ENCODE peak calls at places on chromosome 2, in eight cellular contexts. V, N, J, X, B, S, K and A are unnamed samples.

GRCh38 chr2:110157153-110157793 is 41.7 kb upstream of the MALL start:
- DNase-seq in V (peak), N (no peak), J (peak), X (peak), B (peak), S (no peak), K (no peak), A (no peak)

GRCh38 chr2:156719036-156719435 is 282.9 kb downstream of the GPD2 start:
- DNase-seq in V (no peak), N (no peak), J (no peak), X (no peak), B (no peak), S (no peak), K (no peak), A (no peak)

GRCh38 chr2:18232731-18233438 is 327.6 kb downstream of the RDH14 start:
- DNase-seq in V (no peak), N (no peak), J (no peak), X (peak), B (no peak), S (no peak), K (no peak), A (no peak)

GRCh38 chr2:98469862-98470544 is 25.3 kb downstream of the INPP4A start:
- DNase-seq in V (no peak), N (peak), J (no peak), X (no peak), B (no peak), S (no peak), K (no peak), A (no peak)

GRCh38 chr2:84495539-84496146 is 20.7 kb upstream of the DNAH6 start:
- DNase-seq in V (peak), N (no peak), J (peak), X (peak), B (peak), S (no peak), K (no peak), A (no peak)

GRCh38 chr2:120489023-120489422 is 143.1 kb downstream of the INHBB start:
- DNase-seq in V (peak), N (no peak), J (no peak), X (no peak), B (no peak), S (peak), K (no peak), A (no peak)

GRCh38 chr2:191899442-191899841 is 52.6 kb upstream of the CAVIN2 start:
- DNase-seq in V (no peak), N (no peak), J (no peak), X (no peak), B (no peak), S (no peak), K (no peak), A (no peak)

GRCh38 chr2:239230318-239231052 is 170.3 kb downstream of the HDAC4 start:
- DNase-seq in V (no peak), N (peak), J (peak), X (no peak), B (peak), S (no peak), K (no peak), A (peak)

GRCh38 chr2:120675460-120676130 is 60.1 kb upstream of the GLI2 start:
- DNase-seq in V (peak), N (peak), J (peak), X (peak), B (peak), S (peak), K (no peak), A (no peak)

GRCh38 chr2:217897816-217898806 is 104.7 kb downstream of the TNS1 start:
- DNase-seq in V (no peak), N (peak), J (peak), X (no peak), B (no peak), S (peak), K (peak), A (peak)

GRCh38 chr2:607709-608108 is 69.5 kb downstream of the TMEM18 start:
- DNase-seq in V (no peak), N (no peak), J (no peak), X (no peak), B (no peak), S (no peak), K (no peak), A (no peak)

GRCh38 chr2:7094113-7094760 is 177.0 kb downstream of the RNF144A start:
- DNase-seq in V (no peak), N (no peak), J (no peak), X (no peak), B (no peak), S (no peak), K (no peak), A (no peak)

GRCh38 chr2:109405833-109406232 is 207.9 kb downstream of the SEPTIN10 start:
- DNase-seq in V (no peak), N (no peak), J (no peak), X (no peak), B (no peak), S (no peak), K (no peak), A (no peak)

GRCh38 chr2:19543271-19544019 is 185.0 kb upstream of the OSR1 start:
- DNase-seq in V (no peak), N (no peak), J (no peak), X (no peak), B (no peak), S (no peak), K (no peak), A (no peak)

GRCh38 chr2:149902104-149902503 is 314.5 kb upstream of the MMADHC start:
- DNase-seq in V (no peak), N (no peak), J (no peak), X (no peak), B (no peak), S (no peak), K (no peak), A (no peak)

GRCh38 chr2:237865623-237866041 is 6.2 kb downstream of the RAMP1 start:
- DNase-seq in V (peak), N (no peak), J (no peak), X (no peak), B (peak), S (peak), K (no peak), A (peak)

GRCh38 chr2:152399003-152399402 is 64.0 kb downstream of the FMNL2 start:
- DNase-seq in V (no peak), N (no peak), J (no peak), X (no peak), B (no peak), S (no peak), K (no peak), A (no peak)

GRCh38 chr2:136025057-136025973 is 39.9 kb upstream of the DARS1 start:
- DNase-seq in V (peak), N (peak), J (peak), X (no peak), B (no peak), S (peak), K (peak), A (peak)

GRCh38 chr2:96315400-96316071 is 9.6 kb upstream of the ITPRIPL1 start:
- DNase-seq in V (no peak), N (no peak), J (no peak), X (peak), B (peak), S (no peak), K (no peak), A (no peak)

GRCh38 chr2:96144481-96145027 is 686 bp downstream of the DUSP2 start:
- DNase-seq in V (no peak), N (no peak), J (no peak), X (no peak), B (peak), S (peak), K (no peak), A (no peak)

GRCh38 chr2:105100064-105100840 is 62.4 kb downstream of the MRPS9 start:
- DNase-seq in V (no peak), N (no peak), J (no peak), X (no peak), B (peak), S (no peak), K (no peak), A (no peak)

GRCh38 chr2:209727077-209727476 is 44.6 kb upstream of the UNC80 start:
- DNase-seq in V (no peak), N (no peak), J (peak), X (peak), B (no peak), S (no peak), K (no peak), A (no peak)

GRCh38 chr2:124081154-124081771 is 56.2 kb downstream of the CNTNAP5 start:
- DNase-seq in V (no peak), N (no peak), J (no peak), X (no peak), B (peak), S (no peak), K (no peak), A (no peak)

GRCh38 chr2:226376516-226377180 is 423.0 kb downstream of the IRS1 start:
- DNase-seq in V (no peak), N (no peak), J (no peak), X (no peak), B (no peak), S (no peak), K (no peak), A (no peak)

GRCh38 chr2:103213028-103213542 is 451.3 kb downstream of the TMEM182 start:
- DNase-seq in V (no peak), N (no peak), J (no peak), X (no peak), B (no peak), S (no peak), K (no peak), A (no peak)

GRCh38 chr2:30686669-30687068 is 120.6 kb downstream of the CAPN13 start:
- DNase-seq in V (no peak), N (no peak), J (no peak), X (no peak), B (no peak), S (no peak), K (no peak), A (no peak)

GRCh38 chr2:159904127-159904564 is 106.1 kb upstream of the CD302 start:
- DNase-seq in V (no peak), N (no peak), J (no peak), X (no peak), B (peak), S (no peak), K (peak), A (no peak)

GRCh38 chr2:134796373-134796772 is 42.0 kb upstream of the ACMSD start:
- DNase-seq in V (no peak), N (no peak), J (no peak), X (no peak), B (no peak), S (no peak), K (no peak), A (no peak)

GRCh38 chr2:233831861-233832260 is 22.5 kb downstream of the HJURP start:
- DNase-seq in V (no peak), N (no peak), J (no peak), X (no peak), B (no peak), S (peak), K (no peak), A (no peak)

GRCh38 chr2:43675646-43676321 is 445 bp downstream of the C1GALT1C1L start:
- DNase-seq in V (no peak), N (no peak), J (no peak), X (no peak), B (no peak), S (no peak), K (no peak), A (no peak)
- H3K4me3 ChIP-seq in V (no peak), N (no peak), J (peak), X (peak), B (peak), S (no peak), K (peak), A (peak)

GRCh38 chr2:74174909-74175308 is 3.8 kb downstream of the MOB1A start:
- DNase-seq in V (no peak), N (no peak), J (no peak), X (no peak), B (no peak), S (no peak), K (no peak), A (no peak)

GRCh38 chr2:74177697-74178096 is 982 bp downstream of the MOB1A start:
- DNase-seq in V (no peak), N (no peak), J (no peak), X (no peak), B (no peak), S (no peak), K (no peak), A (no peak)

GRCh38 chr2:74181739-74182138 is 3.1 kb upstream of the MOB1A start:
- DNase-seq in V (no peak), N (no peak), J (peak), X (no peak), B (peak), S (no peak), K (peak), A (no peak)

GRCh38 chr2:74178211-74179062 is at the start of gene MOB1A:
- DNase-seq in V (peak), N (peak), J (peak), X (peak), B (peak), S (peak), K (peak), A (peak)

GRCh38 chr2:74179063-74179865 is 585 bp upstream of the MOB1A start:
- DNase-seq in V (peak), N (no peak), J (no peak), X (no peak), B (no peak), S (no peak), K (no peak), A (no peak)
- TF ChIP-seq CTCF in V (peak), N (peak), J (peak), X (no peak), B (no peak), S (peak), K (no peak), A (peak)

GRCh38 chr2:54020793-54021414 is 50.1 kb upstream of the PSME4 start:
- DNase-seq in V (no peak), N (no peak), J (no peak), X (no peak), B (no peak), S (no peak), K (no peak), A (no peak)
- H3K4me3 ChIP-seq in V (no peak), N (no peak), J (no peak), X (no peak), B (no peak), S (no peak), K (no peak), A (no peak)

DNA sequence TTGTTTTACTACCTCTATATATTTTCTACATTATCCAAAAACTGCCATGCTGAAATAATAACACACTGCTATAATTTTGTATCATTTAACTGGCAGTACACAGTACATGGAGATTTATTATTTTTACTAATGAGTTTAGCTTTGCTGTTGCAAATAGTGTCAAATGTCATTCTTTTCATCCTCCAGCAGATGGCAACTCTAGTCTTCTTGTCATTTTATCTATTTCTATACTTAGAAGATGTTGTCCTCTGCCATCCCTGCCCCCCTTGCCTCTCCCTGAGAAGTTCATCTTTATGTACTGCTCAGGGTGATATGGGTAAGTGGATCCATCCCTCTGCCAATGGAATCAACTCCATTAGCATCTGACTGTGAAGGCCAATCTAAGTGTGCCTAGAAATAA is 21.7 kb upstream of the LRRTM1 start:
- DNase-seq in V (peak), N (no peak), J (no peak), X (peak), B (peak), S (no peak), K (no peak), A (no peak)
- TF ChIP-seq CTCF in V (peak), N (no peak), J (no peak), X (peak), B (no peak), S (peak), K (no peak), A (no peak)

GRCh38 chr2:85959826-85960225 is 71.0 kb upstream of the ST3GAL5 start:
- DNase-seq in V (no peak), N (no peak), J (no peak), X (no peak), B (no peak), S (no peak), K (no peak), A (no peak)

GRCh38 chr2:85957256-85957655 is 68.5 kb upstream of the ST3GAL5 start:
- DNase-seq in V (no peak), N (no peak), J (no peak), X (no peak), B (no peak), S (no peak), K (no peak), A (no peak)

GRCh38 chr2:85956647-85957039 is 67.9 kb upstream of the ST3GAL5 start:
- DNase-seq in V (no peak), N (no peak), J (no peak), X (no peak), B (no peak), S (no peak), K (no peak), A (no peak)

GRCh38 chr2:85959191-85959590 is 70.4 kb upstream of the ST3GAL5 start:
- DNase-seq in V (no peak), N (no peak), J (no peak), X (no peak), B (no peak), S (no peak), K (no peak), A (no peak)

DNA sequence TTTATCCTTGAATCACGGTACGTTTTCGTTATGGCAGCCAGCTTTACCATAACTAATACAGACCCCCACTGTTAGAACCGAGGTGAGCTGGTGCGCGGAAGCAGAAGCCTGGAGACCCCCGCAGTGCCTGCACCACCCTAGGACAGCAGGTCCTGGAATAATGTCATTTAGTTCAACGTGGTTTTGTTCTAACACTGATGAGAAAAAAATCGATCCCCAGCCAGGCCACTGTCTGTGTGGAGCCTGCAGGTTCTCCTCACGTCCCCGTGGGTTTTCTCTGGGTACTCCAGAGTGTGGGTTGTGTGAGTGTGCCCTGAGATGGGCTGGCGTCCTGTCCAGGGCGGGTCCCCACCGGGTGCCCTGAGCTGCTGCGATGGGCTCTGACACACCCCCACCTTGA is 69.9 kb upstream of the ST3GAL5 start:
- DNase-seq in V (no peak), N (peak), J (no peak), X (no peak), B (no peak), S (no peak), K (no peak), A (no peak)
- H3K4me3 ChIP-seq in V (no peak), N (no peak), J (no peak), X (no peak), B (no peak), S (no peak), K (no peak), A (no peak)

GRCh38 chr2:69720404-69720803 is 21.5 kb upstream of the ANXA4 start:
- DNase-seq in V (no peak), N (no peak), J (no peak), X (no peak), B (no peak), S (no peak), K (no peak), A (no peak)
- TF ChIP-seq CTCF in V (peak), N (no peak), J (peak), X (no peak), B (peak), S (peak), K (no peak), A (no peak)